ENCODE peak calls at places on chromosomes 4 and X, in eight cellular contexts. T is HFFc6, S is type B pancreatic cell, L is IMR-90, I is WTC11, G is uterus, X is HepG2, U is RWPE1. Z is an unnamed sample.

GRCh38 chr4:140790765-140791164 is 34.6 kb upstream of the TBC1D9 start:
- DNase-seq in T (no peak), S (no peak), L (peak; percentile 5), I (no peak), G (no peak), X (no peak), U (no peak), Z (no peak)

GRCh38 chr4:89438102-89438831 is 130.7 kb upstream of the GPRIN3 start:
- DNase-seq in T (peak; percentile 28), S (no peak), L (peak; percentile 49), I (peak; percentile 76), G (no peak), X (peak; percentile 23), U (peak; percentile 52), Z (no peak)

GRCh38 chrX:135480076-135480475 is 40.4 kb upstream of the INTS6L start:
- DNase-seq in T (no peak), S (no peak), L (no peak), I (no peak), G (no peak), X (no peak), U (no peak), Z (no peak)

GRCh38 chr4:69075061-69075792 is 21.0 kb upstream of the UGT2B7 start:
- DNase-seq in T (no peak), S (no peak), L (peak; percentile 49), I (no peak), G (no peak), X (peak; percentile 33), U (no peak), Z (no peak)

GRCh38 chr4:20538922-20539321 is 161.3 kb upstream of the PACRGL start:
- DNase-seq in T (no peak), S (no peak), L (no peak), I (no peak), G (no peak), X (peak; percentile 47), U (no peak), Z (no peak)

GRCh38 chr4:185127021-185127925 is 15.8 kb upstream of the SLC25A4 start:
- DNase-seq in T (no peak), S (no peak), L (no peak), I (peak; percentile 53), G (no peak), X (no peak), U (no peak), Z (peak; percentile 28)

GRCh38 chrX:53445977-53446376 is 11.8 kb upstream of the HSD17B10 start:
- DNase-seq in T (no peak), S (no peak), L (peak; percentile 30), I (peak; percentile 51), G (no peak), X (peak; percentile 19), U (no peak), Z (peak; percentile 36)

GRCh38 chrX:123339201-123339905 is 155.3 kb downstream of the GRIA3 start:
- DNase-seq in T (peak; percentile 82), S (no peak), L (no peak), I (no peak), G (no peak), X (no peak), U (no peak), Z (no peak)

GRCh38 chrX:109624641-109625311 is at the start of gene KCNE5:
- DNase-seq in T (no peak), S (no peak), L (no peak), I (peak; percentile 70), G (no peak), X (no peak), U (no peak), Z (peak; percentile 21)

GRCh38 chr4:156252300-156253016 is 298.8 kb upstream of the CTSO start:
- DNase-seq in T (peak; percentile 28), S (no peak), L (peak; percentile 52), I (no peak), G (no peak), X (no peak), U (no peak), Z (no peak)

GRCh38 chr4:147370473-147370872 is 110.4 kb upstream of the EDNRA start:
- DNase-seq in T (no peak), S (no peak), L (peak; percentile 43), I (no peak), G (no peak), X (no peak), U (peak; percentile 34), Z (no peak)

GRCh38 chrX:41291309-41291708 is 42.7 kb upstream of the DDX3X start:
- DNase-seq in T (no peak), S (no peak), L (no peak), I (no peak), G (no peak), X (no peak), U (no peak), Z (no peak)

GRCh38 chrX:101160001-101160400 is 59.6 kb upstream of the DRP2 start:
- DNase-seq in T (no peak), S (no peak), L (no peak), I (no peak), G (no peak), X (no peak), U (no peak), Z (no peak)

GRCh38 chr4:3485011-3485881 is 22.1 kb downstream of the DOK7 start:
- DNase-seq in T (no peak), S (no peak), L (no peak), I (no peak), G (no peak), X (no peak), U (peak; percentile 62), Z (no peak)

GRCh38 chr4:152104286-152104685 is 343.5 kb upstream of the GATB start:
- DNase-seq in T (no peak), S (no peak), L (no peak), I (no peak), G (no peak), X (no peak), U (no peak), Z (no peak)

GRCh38 chr4:148790246-148790645 is 348.0 kb upstream of the NR3C2 start:
- DNase-seq in T (no peak), S (no peak), L (no peak), I (no peak), G (no peak), X (no peak), U (no peak), Z (no peak)

GRCh38 chr4:2535386-2536192 is 858 bp upstream of the FAM193A start:
- DNase-seq in T (no peak), S (peak; percentile 78), L (peak; percentile 5), I (peak; percentile 62), G (no peak), X (peak; percentile 42), U (no peak), Z (peak; percentile 62)

GRCh38 chrX:45134775-45135174 is 65.9 kb downstream of the DIPK2B start:
- DNase-seq in T (no peak), S (no peak), L (no peak), I (no peak), G (no peak), X (peak; percentile 8), U (no peak), Z (no peak)

GRCh38 chr4:88378691-88379559 is at the start of gene HERC6:
- DNase-seq in T (peak; percentile 54), S (peak; percentile 74), L (peak; percentile 78), I (peak; percentile 81), G (peak; percentile 85), X (peak; percentile 83), U (peak; percentile 82), Z (peak; percentile 72)

GRCh38 chr4:61200991-61201526 is 933 bp downstream of the ADGRL3 start:
- DNase-seq in T (no peak), S (no peak), L (no peak), I (peak; percentile 36), G (no peak), X (no peak), U (peak; percentile 5), Z (peak; percentile 39)

GRCh38 chrX:136176399-136176825 is 29.1 kb downstream of the FHL1 start:
- DNase-seq in T (peak; percentile 71), S (no peak), L (peak; percentile 90), I (no peak), G (peak; percentile 76), X (no peak), U (peak; percentile 30), Z (no peak)

GRCh38 chr4:151195801-151196200 is 81.2 kb upstream of the PRSS48 start:
- DNase-seq in T (peak; percentile 58), S (no peak), L (peak; percentile 71), I (no peak), G (no peak), X (no peak), U (peak; percentile 78), Z (no peak)

GRCh38 chr4:78735697-78736096 is 40.5 kb upstream of the BMP2K start:
- DNase-seq in T (no peak), S (no peak), L (no peak), I (no peak), G (no peak), X (no peak), U (no peak), Z (no peak)

GRCh38 chr4:53622739-53623151 is 31.5 kb upstream of the LNX1 start:
- DNase-seq in T (peak; percentile 62), S (no peak), L (peak; percentile 89), I (no peak), G (peak; percentile 47), X (no peak), U (peak; percentile 49), Z (no peak)

GRCh38 chrX:74286950-74287349 is 17.0 kb upstream of the ZCCHC13 start:
- DNase-seq in T (peak; percentile 39), S (no peak), L (peak; percentile 85), I (no peak), G (no peak), X (peak; percentile 1), U (no peak), Z (no peak)

GRCh38 chrX:132489256-132490085 is 633 bp upstream of the MBNL3 start:
- DNase-seq in T (peak; percentile 10), S (peak; percentile 80), L (peak; percentile 2), I (peak; percentile 51), G (peak; percentile 59), X (no peak), U (peak; percentile 38), Z (peak; percentile 35)

GRCh38 chrX:9701790-9702189 is 63.9 kb downstream of the GPR143 start:
- DNase-seq in T (no peak), S (no peak), L (no peak), I (peak; percentile 29), G (no peak), X (no peak), U (no peak), Z (no peak)

GRCh38 chr4:93865650-93866049 is 37.1 kb downstream of the ATOH1 start:
- DNase-seq in T (no peak), S (no peak), L (no peak), I (no peak), G (no peak), X (no peak), U (no peak), Z (no peak)
- TF ChIP-seq CTCF in T (no peak), S (peak; percentile 38), L (no peak), I (no peak), G (no peak), X (no peak), U (no peak), Z (peak; percentile 38)

GRCh38 chr4:126271266-126271665 is 956.5 kb downstream of the FAT4 start:
- DNase-seq in T (no peak), S (no peak), L (no peak), I (no peak), G (no peak), X (no peak), U (no peak), Z (no peak)
- TF ChIP-seq CTCF in T (no peak), S (no peak), L (no peak), I (no peak), G (no peak), X (no peak), U (no peak), Z (no peak)

GRCh38 chrX:18664947-18665346 is 7.0 kb downstream of the RS1 start:
- DNase-seq in T (no peak), S (no peak), L (no peak), I (peak; percentile 33), G (no peak), X (no peak), U (no peak), Z (no peak)
- TF ChIP-seq CTCF in T (no peak), S (no peak), L (no peak), I (no peak), G (no peak), X (no peak), U (no peak), Z (no peak)

GRCh38 chr4:39464886-39465501 is 6.1 kb downstream of the LIAS start:
- DNase-seq in T (peak; percentile 79), S (no peak), L (peak; percentile 92), I (no peak), G (no peak), X (no peak), U (peak; percentile 30), Z (no peak)
- TF ChIP-seq CTCF in T (peak; percentile 57), S (no peak), L (peak; percentile 31), I (no peak), G (no peak), X (peak; percentile 10), U (no peak), Z (no peak)